ENCODE peak calls at places on chromosomes 5 and 9, in nine cellular contexts. One of them, this sample, is unnamed.
A peak's percentile ranks its signal among the peaks of the same experiment; 100 is the strongest.

GRCh38 chr9:37283730-37284235 is 138.7 kb upstream of the GRHPR start:
- DNase-seq in Peyer's patch: no peak
- DNase-seq in breast epithelium: no peak
- DNase-seq in CD8-positive, alpha-beta memory T cell: no peak
- DNase-seq in sigmoid colon: no peak
- DNase-seq in prostate gland: no peak
- DNase-seq in mucosa of descending colon: no peak
- DNase-seq in colonic mucosa: no peak
- DNase-seq in A549: no peak
- DNase-seq in this sample: no peak

GRCh38 chr5:94470802-94471201 is 147.6 kb downstream of the KIAA0825 start:
- DNase-seq in CD8-positive, alpha-beta memory T cell: no peak
- DNase-seq in breast epithelium: no peak
- DNase-seq in mucosa of descending colon: no peak
- DNase-seq in Peyer's patch: no peak
- DNase-seq in A549: no peak
- DNase-seq in colonic mucosa: no peak
- DNase-seq in sigmoid colon: no peak
- DNase-seq in prostate gland: no peak
- DNase-seq in this sample: no peak

GRCh38 chr9:78856144-78856543 is 559.2 kb downstream of the PSAT1 start:
- DNase-seq in mucosa of descending colon: no peak
- DNase-seq in breast epithelium: no peak
- DNase-seq in prostate gland: no peak
- DNase-seq in CD8-positive, alpha-beta memory T cell: no peak
- DNase-seq in sigmoid colon: no peak
- DNase-seq in A549: no peak
- DNase-seq in Peyer's patch: no peak
- DNase-seq in colonic mucosa: no peak
- DNase-seq in this sample: no peak

GRCh38 chr9:121463026-121463827 is 36.4 kb downstream of the GGTA1 start:
- DNase-seq in CD8-positive, alpha-beta memory T cell: no peak
- DNase-seq in mucosa of descending colon: peak; percentile 55
- DNase-seq in prostate gland: no peak
- DNase-seq in colonic mucosa: peak; percentile 43
- DNase-seq in A549: peak; percentile 24
- DNase-seq in Peyer's patch: peak; percentile 31
- DNase-seq in sigmoid colon: peak; percentile 61
- DNase-seq in breast epithelium: no peak
- DNase-seq in this sample: no peak

GRCh38 chr5:41212935-41213334 is 397 bp downstream of the C6 start:
- DNase-seq in CD8-positive, alpha-beta memory T cell: no peak
- DNase-seq in prostate gland: no peak
- DNase-seq in colonic mucosa: no peak
- DNase-seq in mucosa of descending colon: no peak
- DNase-seq in Peyer's patch: no peak
- DNase-seq in sigmoid colon: no peak
- DNase-seq in breast epithelium: no peak
- DNase-seq in A549: no peak
- DNase-seq in this sample: no peak

GRCh38 chr9:133948571-133949485 is 43.3 kb downstream of the VAV2 start:
- DNase-seq in Peyer's patch: no peak
- DNase-seq in colonic mucosa: no peak
- DNase-seq in prostate gland: no peak
- DNase-seq in mucosa of descending colon: no peak
- DNase-seq in CD8-positive, alpha-beta memory T cell: no peak
- DNase-seq in A549: no peak
- DNase-seq in breast epithelium: no peak
- DNase-seq in sigmoid colon: no peak
- DNase-seq in this sample: no peak

GRCh38 chr9:110900917-110901316 is 137.4 kb downstream of the LPAR1 start:
- DNase-seq in A549: no peak
- DNase-seq in CD8-positive, alpha-beta memory T cell: no peak
- DNase-seq in breast epithelium: no peak
- DNase-seq in mucosa of descending colon: no peak
- DNase-seq in Peyer's patch: no peak
- DNase-seq in prostate gland: no peak
- DNase-seq in colonic mucosa: no peak
- DNase-seq in sigmoid colon: no peak
- DNase-seq in this sample: no peak

GRCh38 chr9:136326777-136327312 is 494 bp upstream of the GPSM1 start:
- DNase-seq in mucosa of descending colon: no peak
- DNase-seq in prostate gland: no peak
- DNase-seq in breast epithelium: no peak
- DNase-seq in A549: peak; percentile 26
- DNase-seq in CD8-positive, alpha-beta memory T cell: no peak
- DNase-seq in Peyer's patch: no peak
- DNase-seq in colonic mucosa: no peak
- DNase-seq in sigmoid colon: no peak
- DNase-seq in this sample: no peak

GRCh38 chr9:99326112-99326916 is 104.2 kb downstream of the SEC61B start:
- DNase-seq in prostate gland: no peak
- DNase-seq in A549: no peak
- DNase-seq in mucosa of descending colon: no peak
- DNase-seq in Peyer's patch: no peak
- DNase-seq in CD8-positive, alpha-beta memory T cell: no peak
- DNase-seq in breast epithelium: no peak
- DNase-seq in colonic mucosa: no peak
- DNase-seq in sigmoid colon: no peak
- DNase-seq in this sample: no peak

GRCh38 chr5:132496631-132497487 is 6.3 kb upstream of the IRF1 start:
- DNase-seq in CD8-positive, alpha-beta memory T cell: peak; percentile 50
- DNase-seq in colonic mucosa: peak; percentile 95
- DNase-seq in sigmoid colon: peak; percentile 94
- DNase-seq in prostate gland: peak; percentile 83
- DNase-seq in breast epithelium: peak; percentile 81
- DNase-seq in mucosa of descending colon: peak; percentile 95
- DNase-seq in Peyer's patch: peak; percentile 90
- DNase-seq in A549: peak; percentile 83
- DNase-seq in this sample: peak; percentile 58

DNA sequence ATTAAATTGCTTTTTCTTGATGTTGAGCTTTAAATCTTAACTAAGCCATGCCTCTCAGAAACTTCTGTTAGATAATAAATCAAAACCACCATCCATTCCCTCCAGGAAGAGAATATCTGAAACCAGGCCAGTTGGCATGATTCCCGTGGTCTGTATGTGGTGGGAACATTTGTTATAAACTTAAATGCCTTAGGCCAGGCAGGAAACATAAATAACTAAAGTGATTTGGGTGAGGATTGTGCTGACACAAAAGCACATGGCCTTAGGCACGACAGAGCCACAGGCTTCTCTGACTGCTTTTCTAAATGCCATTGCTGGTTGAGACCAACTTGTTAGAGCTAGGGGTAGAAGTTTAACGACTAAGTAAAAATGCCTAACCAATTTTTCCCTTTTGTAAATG is 255.9 kb downstream of the GABRG2 start:
- DNase-seq in prostate gland: no peak
- DNase-seq in sigmoid colon: no peak
- DNase-seq in breast epithelium: no peak
- DNase-seq in CD8-positive, alpha-beta memory T cell: no peak
- DNase-seq in Peyer's patch: no peak
- DNase-seq in colonic mucosa: peak; percentile 55
- DNase-seq in mucosa of descending colon: peak; percentile 78
- DNase-seq in A549: no peak
- DNase-seq in this sample: no peak
- H3K9me3 ChIP-seq in prostate gland: no peaks in the 10 kb centered on the region
- H3K9me3 ChIP-seq in sigmoid colon: no peaks in the 10 kb centered on the region
- H3K9me3 ChIP-seq in breast epithelium: peaks cover 6% of the 10 kb centered on the region
- H3K9me3 ChIP-seq in CD8-positive, alpha-beta memory T cell: no peaks in the 10 kb centered on the region
- H3K9me3 ChIP-seq in Peyer's patch: no peaks in the 10 kb centered on the region
- H3K9me3 ChIP-seq in colonic mucosa: no peaks in the 10 kb centered on the region
- H3K9me3 ChIP-seq in mucosa of descending colon: no peaks in the 10 kb centered on the region
- H3K9me3 ChIP-seq in A549: no peaks in the 10 kb centered on the region
- H3K9me3 ChIP-seq in this sample: no peaks in the 10 kb centered on the region

DNA sequence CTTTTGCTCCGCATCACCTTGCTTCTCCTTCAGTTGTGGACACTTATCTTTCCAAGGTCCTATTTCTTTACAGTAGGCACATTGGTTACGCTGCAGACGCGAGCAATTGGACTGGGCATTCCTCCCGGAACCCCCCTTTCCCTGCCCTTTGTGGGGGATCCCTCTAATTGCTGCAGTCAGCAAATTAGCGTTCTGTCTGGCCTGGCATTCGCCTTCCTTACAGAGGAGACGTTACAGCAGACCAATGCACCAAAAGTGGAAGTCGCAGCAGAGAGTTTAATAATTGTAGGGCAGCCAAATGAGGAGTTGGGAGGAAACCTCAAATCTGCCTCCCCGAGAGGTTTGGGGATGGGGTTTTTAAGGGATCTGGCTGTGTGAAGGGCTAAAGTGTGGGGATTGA is 5.3 kb upstream of the ZNF354C start:
- DNase-seq in colonic mucosa: no peak
- DNase-seq in Peyer's patch: no peak
- DNase-seq in A549: no peak
- DNase-seq in CD8-positive, alpha-beta memory T cell: no peak
- DNase-seq in mucosa of descending colon: no peak
- DNase-seq in sigmoid colon: no peak
- DNase-seq in breast epithelium: no peak
- DNase-seq in prostate gland: no peak
- DNase-seq in this sample: no peak
- H3K9me3 ChIP-seq in colonic mucosa: no peaks in the 10 kb centered on the region
- H3K9me3 ChIP-seq in Peyer's patch: no peaks in the 10 kb centered on the region
- H3K9me3 ChIP-seq in A549: peaks cover 43% of the 10 kb centered on the region
- H3K9me3 ChIP-seq in CD8-positive, alpha-beta memory T cell: no peaks in the 10 kb centered on the region
- H3K9me3 ChIP-seq in mucosa of descending colon: no peaks in the 10 kb centered on the region
- H3K9me3 ChIP-seq in sigmoid colon: peaks cover 3% of the 10 kb centered on the region
- H3K9me3 ChIP-seq in breast epithelium: peaks cover 6% of the 10 kb centered on the region
- H3K9me3 ChIP-seq in prostate gland: no peaks in the 10 kb centered on the region
- H3K9me3 ChIP-seq in this sample: no peaks in the 10 kb centered on the region

DNA sequence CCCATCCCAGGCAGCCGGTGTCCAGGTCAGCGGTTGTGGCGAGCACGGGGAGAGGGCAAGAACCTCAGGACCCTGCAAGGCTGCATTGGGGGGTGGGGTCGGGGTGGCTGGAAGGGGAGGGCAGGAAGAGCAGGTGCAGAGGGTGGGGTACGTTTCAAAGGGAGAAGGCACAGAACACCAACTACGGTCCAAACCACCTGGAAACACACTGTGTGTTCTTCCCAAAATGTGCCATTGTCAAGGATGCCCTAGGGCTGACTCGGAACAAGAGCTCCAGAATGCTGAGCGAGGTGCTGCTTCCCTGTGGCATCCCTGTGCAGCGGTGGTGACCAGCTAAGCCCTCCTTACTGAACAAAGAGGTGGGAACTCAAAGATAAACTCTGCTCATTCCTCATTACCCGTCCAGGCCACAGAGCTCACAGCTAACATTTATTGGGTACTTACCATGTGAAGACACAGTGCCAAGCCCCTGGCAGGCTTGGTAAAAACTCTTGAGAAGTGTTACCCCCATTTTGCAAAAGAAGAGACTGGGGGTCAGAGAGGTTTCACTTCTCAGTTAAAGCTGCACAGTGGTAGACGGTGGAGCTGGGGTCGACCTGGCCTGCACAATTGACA is 153.8 kb downstream of the COL23A1 start:
- DNase-seq in colonic mucosa: no peak
- DNase-seq in CD8-positive, alpha-beta memory T cell: no peak
- DNase-seq in mucosa of descending colon: no peak
- DNase-seq in Peyer's patch: peak; percentile 9
- DNase-seq in A549: no peak
- DNase-seq in prostate gland: no peak
- DNase-seq in breast epithelium: peak; percentile 11
- DNase-seq in sigmoid colon: peak; percentile 27
- DNase-seq in this sample: no peak
- H3K9me3 ChIP-seq in colonic mucosa: no peaks in the 10 kb centered on the region
- H3K9me3 ChIP-seq in CD8-positive, alpha-beta memory T cell: no peaks in the 10 kb centered on the region
- H3K9me3 ChIP-seq in mucosa of descending colon: no peaks in the 10 kb centered on the region
- H3K9me3 ChIP-seq in Peyer's patch: no peaks in the 10 kb centered on the region
- H3K9me3 ChIP-seq in A549: peaks cover 10% of the 10 kb centered on the region
- H3K9me3 ChIP-seq in prostate gland: no peaks in the 10 kb centered on the region
- H3K9me3 ChIP-seq in breast epithelium: no peaks in the 10 kb centered on the region
- H3K9me3 ChIP-seq in sigmoid colon: no peaks in the 10 kb centered on the region
- H3K9me3 ChIP-seq in this sample: no peaks in the 10 kb centered on the region

GRCh38 chr5:179089502-179089901 is 29.3 kb downstream of the ZNF354C start:
- DNase-seq in CD8-positive, alpha-beta memory T cell: no peak
- DNase-seq in colonic mucosa: no peak
- DNase-seq in A549: no peak
- DNase-seq in prostate gland: no peak
- DNase-seq in mucosa of descending colon: no peak
- DNase-seq in Peyer's patch: no peak
- DNase-seq in sigmoid colon: no peak
- DNase-seq in breast epithelium: no peak
- DNase-seq in this sample: no peak
- H3K9me3 ChIP-seq in CD8-positive, alpha-beta memory T cell: peaks cover 40% of the 10 kb centered on the region
- H3K9me3 ChIP-seq in colonic mucosa: peaks cover 9% of the 10 kb centered on the region
- H3K9me3 ChIP-seq in A549: peaks cover 34% of the 10 kb centered on the region
- H3K9me3 ChIP-seq in prostate gland: no peaks in the 10 kb centered on the region
- H3K9me3 ChIP-seq in mucosa of descending colon: peaks cover 95% of the 10 kb centered on the region
- H3K9me3 ChIP-seq in Peyer's patch: no peaks in the 10 kb centered on the region
- H3K9me3 ChIP-seq in sigmoid colon: peaks cover 26% of the 10 kb centered on the region
- H3K9me3 ChIP-seq in breast epithelium: peaks cover 90% of the 10 kb centered on the region
- H3K9me3 ChIP-seq in this sample: peaks cover 7% of the 10 kb centered on the region

DNA sequence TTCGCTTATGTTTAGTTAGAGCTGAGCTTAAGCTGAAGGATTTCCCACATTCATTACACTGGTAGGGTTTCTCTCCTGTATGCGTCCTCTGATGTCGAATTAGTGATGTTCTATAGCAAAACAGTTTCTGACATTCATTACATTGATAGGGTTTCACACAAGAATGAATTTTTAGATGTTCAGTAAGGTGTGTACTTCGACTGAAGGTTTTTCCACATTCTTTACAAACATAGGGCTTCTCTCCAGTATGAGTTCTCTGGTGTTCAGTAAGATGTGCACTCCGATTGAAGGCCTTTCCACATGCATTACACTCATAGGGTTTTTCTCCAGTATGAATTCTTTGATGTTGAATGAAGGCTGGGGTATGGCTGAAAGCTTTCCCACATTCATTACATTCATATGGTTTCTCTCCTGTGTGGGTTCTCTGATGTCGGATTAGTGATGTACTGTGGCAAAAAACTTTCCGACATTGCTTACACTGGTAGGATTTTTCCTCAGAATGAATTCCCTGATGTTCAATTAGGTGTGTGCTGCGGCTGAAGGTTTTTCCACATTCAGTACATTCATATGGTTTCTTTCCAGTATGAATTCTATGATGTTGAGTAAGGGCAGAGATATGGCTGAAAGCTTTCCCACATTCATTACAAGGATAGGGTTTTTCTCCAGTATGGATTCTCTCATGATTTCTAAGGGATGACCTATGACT is 14.6 kb downstream of the ZNF883 start:
- DNase-seq in Peyer's patch: no peak
- DNase-seq in CD8-positive, alpha-beta memory T cell: no peak
- DNase-seq in A549: no peak
- DNase-seq in breast epithelium: no peak
- DNase-seq in mucosa of descending colon: no peak
- DNase-seq in prostate gland: no peak
- DNase-seq in colonic mucosa: no peak
- DNase-seq in sigmoid colon: no peak
- DNase-seq in this sample: no peak
- H3K9me3 ChIP-seq in Peyer's patch: no peaks in the 10 kb centered on the region
- H3K9me3 ChIP-seq in CD8-positive, alpha-beta memory T cell: peaks cover 33% of the 10 kb centered on the region
- H3K9me3 ChIP-seq in A549: peaks cover 79% of the 10 kb centered on the region
- H3K9me3 ChIP-seq in breast epithelium: peaks cover 65% of the 10 kb centered on the region
- H3K9me3 ChIP-seq in mucosa of descending colon: peaks cover 82% of the 10 kb centered on the region
- H3K9me3 ChIP-seq in prostate gland: no peaks in the 10 kb centered on the region
- H3K9me3 ChIP-seq in colonic mucosa: peaks cover 5% of the 10 kb centered on the region
- H3K9me3 ChIP-seq in sigmoid colon: peaks cover 40% of the 10 kb centered on the region
- H3K9me3 ChIP-seq in this sample: peaks cover 15% of the 10 kb centered on the region

This sample was measured in T-helper 17 cell.